ENCODE peak calls at places on chromosomes 7 and 10, in four cellular contexts. One of them, this sample, is unnamed.

GRCh38 chr10:3056280-3057037 is 10.9 kb upstream of the PFKP start:
- DNase-seq in WTC11: no peak
- DNase-seq in HepG2: no peak
- DNase-seq in K562: no peak
- DNase-seq in this sample: no peak

GRCh38 chr10:124285587-124286527 is 132.9 kb downstream of the OAT start:
- DNase-seq in WTC11: peak
- DNase-seq in HepG2: no peak
- DNase-seq in K562: no peak
- DNase-seq in this sample: no peak

GRCh38 chr7:112420236-112420945 is 29.9 kb upstream of the IFRD1 start:
- DNase-seq in WTC11: no peak
- DNase-seq in HepG2: peak
- DNase-seq in K562: no peak
- DNase-seq in this sample: no peak

GRCh38 chr10:125514206-125515162 is 168.5 kb downstream of the TEX36 start:
- DNase-seq in WTC11: no peak
- DNase-seq in HepG2: no peak
- DNase-seq in K562: no peak
- DNase-seq in this sample: peak

GRCh38 chr7:122515404-122515803 is 183.5 kb downstream of the RNF133 start:
- DNase-seq in WTC11: no peak
- DNase-seq in HepG2: peak
- DNase-seq in K562: no peak
- DNase-seq in this sample: no peak

GRCh38 chr10:90589825-90590224 is 268.0 kb downstream of the HTR7 start:
- DNase-seq in WTC11: no peak
- DNase-seq in HepG2: no peak
- DNase-seq in K562: no peak
- DNase-seq in this sample: no peak

GRCh38 chr7:25835191-25835590 is 316.8 kb upstream of the NFE2L3 start:
- DNase-seq in WTC11: no peak
- DNase-seq in HepG2: no peak
- DNase-seq in K562: no peak
- DNase-seq in this sample: no peak

GRCh38 chr7:139822855-139823254 is 6.2 kb upstream of the TBXAS1 start:
- DNase-seq in WTC11: no peak
- DNase-seq in HepG2: no peak
- DNase-seq in K562: no peak
- DNase-seq in this sample: no peak

GRCh38 chr7:44072364-44073231 is 7.2 kb upstream of the PGAM2 start:
- DNase-seq in WTC11: peak
- DNase-seq in HepG2: peak
- DNase-seq in K562: peak
- DNase-seq in this sample: peak

GRCh38 chr7:89837515-89837914 is 316.8 kb upstream of the STEAP1 start:
- DNase-seq in WTC11: no peak
- DNase-seq in HepG2: no peak
- DNase-seq in K562: no peak
- DNase-seq in this sample: no peak

GRCh38 chr7:106982415-106982814 is 62.1 kb upstream of the PRKAR2B start:
- DNase-seq in WTC11: no peak
- DNase-seq in HepG2: no peak
- DNase-seq in K562: no peak
- DNase-seq in this sample: no peak

GRCh38 chr10:130904676-130905075 is 406.8 kb downstream of the TCERG1L start:
- DNase-seq in WTC11: no peak
- DNase-seq in HepG2: no peak
- DNase-seq in K562: no peak
- DNase-seq in this sample: no peak

GRCh38 chr10:97426776-97427570 is 982 bp downstream of the PGAM1 start:
- DNase-seq in WTC11: no peak
- DNase-seq in HepG2: no peak
- DNase-seq in K562: no peak
- DNase-seq in this sample: no peak

GRCh38 chr7:2760098-2760889 is 72.3 kb downstream of the AMZ1 start:
- DNase-seq in WTC11: peak
- DNase-seq in HepG2: peak
- DNase-seq in K562: peak
- DNase-seq in this sample: peak

GRCh38 chr7:101953248-101953819 is 135.9 kb downstream of the CUX1 start:
- DNase-seq in WTC11: no peak
- DNase-seq in HepG2: no peak
- DNase-seq in K562: no peak
- DNase-seq in this sample: peak

GRCh38 chr10:96090463-96090800 is 39.7 kb upstream of the ZNF518A start:
- DNase-seq in WTC11: no peak
- DNase-seq in HepG2: no peak
- DNase-seq in K562: no peak
- DNase-seq in this sample: no peak

GRCh38 chr10:86803156-86803555 is 46.7 kb downstream of the BMPR1A start:
- DNase-seq in WTC11: no peak
- DNase-seq in HepG2: no peak
- DNase-seq in K562: no peak
- DNase-seq in this sample: no peak

GRCh38 chr7:91852263-91852741 is 28.2 kb downstream of the MTERF1 start:
- DNase-seq in WTC11: no peak
- DNase-seq in HepG2: peak
- DNase-seq in K562: no peak
- DNase-seq in this sample: no peak

GRCh38 chr7:106313456-106313891 is 28.7 kb upstream of the NAMPT start:
- DNase-seq in WTC11: no peak
- DNase-seq in HepG2: no peak
- DNase-seq in K562: no peak
- DNase-seq in this sample: no peak

GRCh38 chr10:8054243-8054497 is 318 bp upstream of the GATA3 start:
- DNase-seq in WTC11: no peak
- DNase-seq in HepG2: no peak
- DNase-seq in K562: no peak
- DNase-seq in this sample: no peak

GRCh38 chr7:353746-354325 is 63.9 kb downstream of the FOXL3 start:
- DNase-seq in WTC11: no peak
- DNase-seq in HepG2: no peak
- DNase-seq in K562: no peak
- DNase-seq in this sample: no peak

GRCh38 chr7:89731751-89732150 is 422.5 kb upstream of the STEAP1 start:
- DNase-seq in WTC11: no peak
- DNase-seq in HepG2: no peak
- DNase-seq in K562: no peak
- DNase-seq in this sample: no peak

GRCh38 chr10:5788969-5789368 is 24.3 kb downstream of the GDI2 start:
- DNase-seq in WTC11: no peak
- DNase-seq in HepG2: no peak
- DNase-seq in K562: no peak
- DNase-seq in this sample: no peak
- TF ChIP-seq FOXJ3 in WTC11: no peak
- TF ChIP-seq FOXJ3 in HepG2: no peak
- TF ChIP-seq FOXJ3 in K562: no peak
- TF ChIP-seq FOXJ3 in this sample: no peak

GRCh38 chr10:70380350-70381135 is 1.9 kb downstream of the LRRC20 start:
- DNase-seq in WTC11: no peak
- DNase-seq in HepG2: no peak
- DNase-seq in K562: no peak
- DNase-seq in this sample: no peak

GRCh38 chr10:70379581-70380176 is 2.7 kb downstream of the LRRC20 start:
- DNase-seq in WTC11: peak
- DNase-seq in HepG2: no peak
- DNase-seq in K562: peak
- DNase-seq in this sample: peak

GRCh38 chr10:70378122-70378521 is 4.3 kb downstream of the LRRC20 start:
- DNase-seq in WTC11: no peak
- DNase-seq in HepG2: no peak
- DNase-seq in K562: no peak
- DNase-seq in this sample: no peak

GRCh38 chr10:70374775-70375614 is 7.4 kb downstream of the LRRC20 start:
- DNase-seq in WTC11: no peak
- DNase-seq in HepG2: no peak
- DNase-seq in K562: no peak
- DNase-seq in this sample: no peak

GRCh38 chr10:70376436-70377378 is 5.7 kb downstream of the LRRC20 start:
- DNase-seq in WTC11: no peak
- DNase-seq in HepG2: no peak
- DNase-seq in K562: no peak
- DNase-seq in this sample: no peak
- TF ChIP-seq FOXJ3 in WTC11: no peak
- TF ChIP-seq FOXJ3 in HepG2: no peak
- TF ChIP-seq FOXJ3 in K562: no peak
- TF ChIP-seq FOXJ3 in this sample: no peak

GRCh38 chr10:133034092-133034491 is 53.6 kb upstream of the ADGRA1 start:
- DNase-seq in WTC11: no peak
- DNase-seq in HepG2: no peak
- DNase-seq in K562: no peak
- DNase-seq in this sample: no peak

GRCh38 chr10:133038276-133038823 is 49.4 kb upstream of the ADGRA1 start:
- DNase-seq in WTC11: no peak
- DNase-seq in HepG2: no peak
- DNase-seq in K562: no peak
- DNase-seq in this sample: no peak

GRCh38 chr10:133033742-133034048 is 54.0 kb upstream of the ADGRA1 start:
- DNase-seq in WTC11: no peak
- DNase-seq in HepG2: no peak
- DNase-seq in K562: no peak
- DNase-seq in this sample: no peak

GRCh38 chr10:133034762-133035161 is 53.0 kb upstream of the ADGRA1 start:
- DNase-seq in WTC11: no peak
- DNase-seq in HepG2: no peak
- DNase-seq in K562: no peak
- DNase-seq in this sample: no peak

DNA sequence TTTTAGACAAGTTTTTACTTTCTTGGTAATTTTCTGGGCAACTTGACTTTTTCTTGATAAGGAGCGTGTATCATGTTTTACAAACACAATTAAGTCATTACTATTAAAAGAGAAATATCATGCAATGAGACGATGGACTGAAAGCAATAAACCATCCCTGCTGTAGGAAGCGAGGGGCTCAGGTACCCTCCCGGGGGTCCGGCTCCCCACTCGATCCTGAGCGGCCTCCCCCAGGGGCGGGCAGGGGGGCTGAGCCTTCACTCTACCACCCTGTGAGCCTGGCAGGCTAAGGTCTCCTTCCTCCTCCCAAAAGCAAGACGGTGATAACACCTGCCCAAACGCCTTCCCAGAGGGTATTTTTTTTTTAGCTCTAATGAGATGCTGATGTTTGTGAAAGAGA is 51.8 kb upstream of the ADGRA1 start:
- DNase-seq in WTC11: no peak
- DNase-seq in HepG2: no peak
- DNase-seq in K562: no peak
- DNase-seq in this sample: no peak
- TF ChIP-seq FOXJ3 in WTC11: no peak
- TF ChIP-seq FOXJ3 in HepG2: no peak
- TF ChIP-seq FOXJ3 in K562: no peak
- TF ChIP-seq FOXJ3 in this sample: no peak

DNA sequence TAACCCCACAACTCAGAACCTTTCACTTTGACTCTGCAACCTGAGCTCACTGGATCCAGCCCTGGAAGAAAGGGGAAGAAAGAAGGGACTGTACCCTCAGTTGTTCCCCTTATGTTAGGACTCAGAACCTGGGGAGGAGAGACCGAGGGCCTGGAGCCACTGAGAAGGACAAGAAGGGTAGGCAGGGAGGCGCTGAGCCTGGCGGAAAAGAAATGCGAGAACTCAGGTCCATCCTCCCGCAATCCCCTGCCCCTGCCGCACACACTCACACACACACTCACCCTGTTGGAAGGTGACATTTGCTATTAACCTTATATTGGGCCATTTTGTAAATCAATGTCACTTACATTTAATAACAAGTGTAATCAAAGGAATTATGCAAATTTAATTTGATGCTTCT is 99.8 kb upstream of the PAX2 start:
- DNase-seq in WTC11: no peak
- DNase-seq in HepG2: no peak
- DNase-seq in K562: no peak
- DNase-seq in this sample: no peak
- TF ChIP-seq FOXJ3 in WTC11: no peak
- TF ChIP-seq FOXJ3 in HepG2: no peak
- TF ChIP-seq FOXJ3 in K562: no peak
- TF ChIP-seq FOXJ3 in this sample: no peak

GRCh38 chr7:27680610-27681009 is 17.9 kb upstream of the HIBADH start:
- DNase-seq in WTC11: no peak
- DNase-seq in HepG2: no peak
- DNase-seq in K562: no peak
- DNase-seq in this sample: no peak

GRCh38 chr7:27678617-27679260 is 16.1 kb upstream of the HIBADH start:
- DNase-seq in WTC11: no peak
- DNase-seq in HepG2: peak
- DNase-seq in K562: no peak
- DNase-seq in this sample: no peak

DNA sequence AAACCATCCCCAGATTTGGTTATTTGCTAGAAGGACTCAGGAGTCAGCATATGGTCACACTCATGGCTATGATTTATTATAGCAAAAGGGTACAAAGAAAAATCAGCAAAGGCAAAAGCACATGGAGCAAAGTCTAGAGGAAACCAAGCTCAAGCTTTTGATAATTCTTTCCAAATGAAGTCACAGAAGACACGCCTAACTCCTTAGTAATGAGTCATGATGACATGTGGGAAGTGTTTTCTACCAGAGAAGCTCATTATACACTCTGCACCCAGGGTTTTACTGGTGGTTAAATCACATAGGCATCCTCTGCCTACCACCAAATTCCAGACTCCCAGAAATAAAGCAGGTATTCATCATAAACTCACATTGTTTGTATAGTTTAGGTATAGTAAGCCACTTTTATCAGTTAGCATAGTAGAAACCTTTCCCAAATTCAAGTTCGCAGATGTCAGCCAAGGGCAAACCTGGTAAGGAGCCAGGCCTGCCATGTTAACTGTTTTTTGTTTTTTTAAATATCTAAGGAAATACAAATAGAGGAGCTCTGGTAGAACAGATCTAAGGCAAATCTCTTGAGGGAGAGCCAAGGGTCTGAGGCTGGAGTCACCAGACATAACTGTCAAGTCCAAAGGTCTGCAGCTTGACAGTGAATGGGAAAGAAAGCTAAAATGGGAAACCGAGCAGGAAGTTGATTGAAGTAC is 15.4 kb upstream of the HIBADH start:
- DNase-seq in WTC11: no peak
- DNase-seq in HepG2: peak
- DNase-seq in K562: peak
- DNase-seq in this sample: no peak
- TF ChIP-seq FOXJ3 in WTC11: no peak
- TF ChIP-seq FOXJ3 in HepG2: no peak
- TF ChIP-seq FOXJ3 in K562: no peak
- TF ChIP-seq FOXJ3 in this sample: no peak

GRCh38 chr10:79007037-79007842 is 61.5 kb upstream of the ZMIZ1 start:
- DNase-seq in WTC11: no peak
- DNase-seq in HepG2: no peak
- DNase-seq in K562: no peak
- DNase-seq in this sample: no peak
- TF ChIP-seq FOXJ3 in WTC11: no peak
- TF ChIP-seq FOXJ3 in HepG2: no peak
- TF ChIP-seq FOXJ3 in K562: no peak
- TF ChIP-seq FOXJ3 in this sample: no peak

GRCh38 chr10:116469437-116469836 is 41.8 kb downstream of the PNLIPRP3 start:
- DNase-seq in WTC11: no peak
- DNase-seq in HepG2: no peak
- DNase-seq in K562: no peak
- DNase-seq in this sample: no peak
- TF ChIP-seq FOXJ3 in WTC11: no peak
- TF ChIP-seq FOXJ3 in HepG2: no peak
- TF ChIP-seq FOXJ3 in K562: no peak
- TF ChIP-seq FOXJ3 in this sample: no peak

This sample was measured in SK-N-SH.